ENCODE peak calls at places on chromosomes 11 and 22, in eight cellular contexts. One of them, this sample, is unnamed.

GRCh38 chr11:14974723-14975587 is 2.8 kb upstream of the CALCA start:
- DNase-seq in fibroblast of pulmonary artery: peak; percentile 40
- DNase-seq in fibroblast of villous mesenchyme: peak; percentile 20
- DNase-seq in DND-41: no peak
- DNase-seq in fibroblast of the aortic adventitia: peak; percentile 49
- DNase-seq in fibroblast of mammary gland: peak; percentile 47
- DNase-seq in SJSA1: no peak
- DNase-seq in psoas muscle: no peak
- DNase-seq in this sample: peak; percentile 24

GRCh38 chr22:43510226-43511070 is 98.6 kb downstream of the MPPED1 start:
- DNase-seq in DND-41: no peak
- DNase-seq in fibroblast of mammary gland: no peak
- DNase-seq in fibroblast of the aortic adventitia: no peak
- DNase-seq in fibroblast of pulmonary artery: no peak
- DNase-seq in SJSA1: no peak
- DNase-seq in psoas muscle: no peak
- DNase-seq in fibroblast of villous mesenchyme: no peak
- DNase-seq in this sample: no peak

GRCh38 chr22:32475428-32476010 is 908 bp downstream of the FBXO7 start:
- DNase-seq in fibroblast of mammary gland: no peak
- DNase-seq in fibroblast of villous mesenchyme: no peak
- DNase-seq in SJSA1: no peak
- DNase-seq in fibroblast of the aortic adventitia: peak; percentile 69
- DNase-seq in fibroblast of pulmonary artery: peak; percentile 68
- DNase-seq in DND-41: peak; percentile 44
- DNase-seq in psoas muscle: no peak
- DNase-seq in this sample: no peak

GRCh38 chr22:38732251-38732815 is 23.5 kb downstream of the SUN2 start:
- DNase-seq in DND-41: no peak
- DNase-seq in fibroblast of pulmonary artery: no peak
- DNase-seq in fibroblast of the aortic adventitia: no peak
- DNase-seq in SJSA1: peak; percentile 37
- DNase-seq in fibroblast of mammary gland: no peak
- DNase-seq in psoas muscle: peak; percentile 63
- DNase-seq in fibroblast of villous mesenchyme: no peak
- DNase-seq in this sample: no peak

GRCh38 chr22:27329471-27329870 is 472.1 kb downstream of the MN1 start:
- DNase-seq in SJSA1: no peak
- DNase-seq in fibroblast of mammary gland: no peak
- DNase-seq in fibroblast of the aortic adventitia: no peak
- DNase-seq in DND-41: no peak
- DNase-seq in psoas muscle: no peak
- DNase-seq in fibroblast of villous mesenchyme: no peak
- DNase-seq in fibroblast of pulmonary artery: no peak
- DNase-seq in this sample: no peak

GRCh38 chr11:120581317-120581716 is 69.8 kb downstream of the GRIK4 start:
- DNase-seq in fibroblast of pulmonary artery: no peak
- DNase-seq in SJSA1: no peak
- DNase-seq in fibroblast of villous mesenchyme: peak; percentile 6
- DNase-seq in psoas muscle: no peak
- DNase-seq in fibroblast of mammary gland: no peak
- DNase-seq in DND-41: no peak
- DNase-seq in fibroblast of the aortic adventitia: no peak
- DNase-seq in this sample: no peak

GRCh38 chr11:76756341-76756771 is 26.8 kb upstream of the TSKU start:
- DNase-seq in psoas muscle: no peak
- DNase-seq in fibroblast of villous mesenchyme: no peak
- DNase-seq in fibroblast of mammary gland: no peak
- DNase-seq in fibroblast of the aortic adventitia: no peak
- DNase-seq in DND-41: no peak
- DNase-seq in SJSA1: no peak
- DNase-seq in fibroblast of pulmonary artery: no peak
- DNase-seq in this sample: no peak

GRCh38 chr11:121451982-121452608 is at the start of gene SORL1:
- DNase-seq in DND-41: peak; percentile 78
- DNase-seq in psoas muscle: peak; percentile 78
- DNase-seq in fibroblast of villous mesenchyme: peak; percentile 47
- DNase-seq in SJSA1: peak; percentile 43
- DNase-seq in fibroblast of mammary gland: peak; percentile 23
- DNase-seq in fibroblast of pulmonary artery: peak; percentile 33
- DNase-seq in fibroblast of the aortic adventitia: peak; percentile 22
- DNase-seq in this sample: peak; percentile 60

GRCh38 chr22:48205790-48206189 is 1443.3 kb downstream of the TBC1D22A start:
- DNase-seq in DND-41: no peak
- DNase-seq in SJSA1: no peak
- DNase-seq in fibroblast of the aortic adventitia: no peak
- DNase-seq in psoas muscle: no peak
- DNase-seq in fibroblast of villous mesenchyme: no peak
- DNase-seq in fibroblast of mammary gland: no peak
- DNase-seq in fibroblast of pulmonary artery: no peak
- DNase-seq in this sample: no peak

GRCh38 chr22:23781533-23781932 is 5.2 kb upstream of the SMARCB1 start:
- DNase-seq in fibroblast of the aortic adventitia: peak; percentile 69
- DNase-seq in psoas muscle: peak; percentile 85
- DNase-seq in DND-41: no peak
- DNase-seq in SJSA1: peak; percentile 46
- DNase-seq in fibroblast of villous mesenchyme: peak; percentile 54
- DNase-seq in fibroblast of mammary gland: peak; percentile 60
- DNase-seq in fibroblast of pulmonary artery: no peak
- DNase-seq in this sample: no peak

GRCh38 chr11:31874631-31875191 is 63.6 kb upstream of the PAX6 start:
- DNase-seq in DND-41: no peak
- DNase-seq in SJSA1: no peak
- DNase-seq in fibroblast of pulmonary artery: no peak
- DNase-seq in fibroblast of villous mesenchyme: no peak
- DNase-seq in psoas muscle: no peak
- DNase-seq in fibroblast of the aortic adventitia: no peak
- DNase-seq in fibroblast of mammary gland: no peak
- DNase-seq in this sample: no peak

GRCh38 chr11:119486016-119486415 is 63.0 kb upstream of the THY1 start:
- DNase-seq in fibroblast of mammary gland: no peak
- DNase-seq in fibroblast of the aortic adventitia: no peak
- DNase-seq in psoas muscle: no peak
- DNase-seq in fibroblast of villous mesenchyme: no peak
- DNase-seq in fibroblast of pulmonary artery: no peak
- DNase-seq in SJSA1: no peak
- DNase-seq in DND-41: no peak
- DNase-seq in this sample: no peak

GRCh38 chr11:113725883-113726405 is 19.8 kb upstream of the TMPRSS5 start:
- DNase-seq in fibroblast of the aortic adventitia: no peak
- DNase-seq in DND-41: no peak
- DNase-seq in psoas muscle: no peak
- DNase-seq in fibroblast of villous mesenchyme: no peak
- DNase-seq in SJSA1: no peak
- DNase-seq in fibroblast of pulmonary artery: no peak
- DNase-seq in fibroblast of mammary gland: no peak
- DNase-seq in this sample: no peak

GRCh38 chr11:132263875-132264274 is 893.5 kb downstream of the NTM start:
- DNase-seq in fibroblast of pulmonary artery: no peak
- DNase-seq in SJSA1: no peak
- DNase-seq in fibroblast of the aortic adventitia: no peak
- DNase-seq in psoas muscle: no peak
- DNase-seq in fibroblast of mammary gland: no peak
- DNase-seq in fibroblast of villous mesenchyme: no peak
- DNase-seq in DND-41: no peak
- DNase-seq in this sample: no peak
- H3K4me3 ChIP-seq in fibroblast of pulmonary artery: no peak overlapping the region
- H3K4me3 ChIP-seq in SJSA1: no peak overlapping the region
- H3K4me3 ChIP-seq in fibroblast of the aortic adventitia: no peak overlapping the region
- H3K4me3 ChIP-seq in psoas muscle: no peak overlapping the region
- H3K4me3 ChIP-seq in fibroblast of mammary gland: no peak overlapping the region
- H3K4me3 ChIP-seq in fibroblast of villous mesenchyme: no peak overlapping the region
- H3K4me3 ChIP-seq in DND-41: no peak overlapping the region
- H3K4me3 ChIP-seq in this sample: no peak overlapping the region

GRCh38 chr11:61728940-61729219 is 23.6 kb upstream of the MYRF start:
- DNase-seq in SJSA1: no peak
- DNase-seq in fibroblast of villous mesenchyme: peak; percentile 26
- DNase-seq in fibroblast of mammary gland: peak; percentile 58
- DNase-seq in psoas muscle: no peak
- DNase-seq in fibroblast of pulmonary artery: peak; percentile 24
- DNase-seq in DND-41: no peak
- DNase-seq in fibroblast of the aortic adventitia: peak; percentile 30
- DNase-seq in this sample: no peak
- H3K4me3 ChIP-seq in SJSA1: no peak overlapping the region
- H3K4me3 ChIP-seq in fibroblast of villous mesenchyme: no peak overlapping the region
- H3K4me3 ChIP-seq in fibroblast of mammary gland: no peak overlapping the region
- H3K4me3 ChIP-seq in psoas muscle: no peak overlapping the region
- H3K4me3 ChIP-seq in fibroblast of pulmonary artery: no peak overlapping the region
- H3K4me3 ChIP-seq in DND-41: no peak overlapping the region
- H3K4me3 ChIP-seq in fibroblast of the aortic adventitia: no peak overlapping the region
- H3K4me3 ChIP-seq in this sample: no peak overlapping the region

DNA sequence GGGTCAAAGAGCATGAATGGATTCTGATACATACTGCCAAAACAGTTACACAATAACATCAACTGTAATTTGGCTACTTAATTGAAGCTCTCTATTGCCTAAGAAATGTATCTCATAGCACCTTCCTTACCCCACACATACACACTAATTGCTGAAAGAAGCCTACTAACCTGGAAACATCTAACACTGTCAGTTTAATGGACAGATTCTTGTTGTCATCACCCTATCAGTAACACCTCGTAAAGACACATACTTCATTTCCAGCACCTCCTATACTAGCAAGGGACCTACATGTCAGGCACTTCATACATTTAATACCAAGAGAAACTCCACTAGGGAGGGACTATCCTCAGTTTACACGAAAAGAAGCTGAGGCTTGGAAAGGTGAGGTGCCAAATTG is 9.9 kb downstream of the NAP1L4 start:
- DNase-seq in psoas muscle: no peak
- DNase-seq in fibroblast of pulmonary artery: no peak
- DNase-seq in SJSA1: no peak
- DNase-seq in fibroblast of mammary gland: no peak
- DNase-seq in DND-41: no peak
- DNase-seq in fibroblast of villous mesenchyme: peak; percentile 16
- DNase-seq in fibroblast of the aortic adventitia: no peak
- DNase-seq in this sample: no peak
- H3K4me3 ChIP-seq in psoas muscle: no peak overlapping the region
- H3K4me3 ChIP-seq in fibroblast of pulmonary artery: no peak overlapping the region
- H3K4me3 ChIP-seq in SJSA1: no peak overlapping the region
- H3K4me3 ChIP-seq in fibroblast of mammary gland: no peak overlapping the region
- H3K4me3 ChIP-seq in DND-41: no peak overlapping the region
- H3K4me3 ChIP-seq in fibroblast of villous mesenchyme: no peak overlapping the region
- H3K4me3 ChIP-seq in fibroblast of the aortic adventitia: no peak overlapping the region
- H3K4me3 ChIP-seq in this sample: no peak overlapping the region

GRCh38 chr11:69154211-69154913 is 1.4 kb upstream of the SMIM38 start:
- DNase-seq in fibroblast of the aortic adventitia: no peak
- DNase-seq in psoas muscle: no peak
- DNase-seq in fibroblast of mammary gland: no peak
- DNase-seq in SJSA1: no peak
- DNase-seq in fibroblast of villous mesenchyme: no peak
- DNase-seq in fibroblast of pulmonary artery: no peak
- DNase-seq in DND-41: no peak
- DNase-seq in this sample: no peak
- H3K4me3 ChIP-seq in fibroblast of the aortic adventitia: no peak overlapping the region
- H3K4me3 ChIP-seq in psoas muscle: no peak overlapping the region
- H3K4me3 ChIP-seq in fibroblast of mammary gland: no peak overlapping the region
- H3K4me3 ChIP-seq in SJSA1: no peak overlapping the region
- H3K4me3 ChIP-seq in fibroblast of villous mesenchyme: no peak overlapping the region
- H3K4me3 ChIP-seq in fibroblast of pulmonary artery: no peak overlapping the region
- H3K4me3 ChIP-seq in DND-41: no peak overlapping the region
- H3K4me3 ChIP-seq in this sample: no peak overlapping the region

DNA sequence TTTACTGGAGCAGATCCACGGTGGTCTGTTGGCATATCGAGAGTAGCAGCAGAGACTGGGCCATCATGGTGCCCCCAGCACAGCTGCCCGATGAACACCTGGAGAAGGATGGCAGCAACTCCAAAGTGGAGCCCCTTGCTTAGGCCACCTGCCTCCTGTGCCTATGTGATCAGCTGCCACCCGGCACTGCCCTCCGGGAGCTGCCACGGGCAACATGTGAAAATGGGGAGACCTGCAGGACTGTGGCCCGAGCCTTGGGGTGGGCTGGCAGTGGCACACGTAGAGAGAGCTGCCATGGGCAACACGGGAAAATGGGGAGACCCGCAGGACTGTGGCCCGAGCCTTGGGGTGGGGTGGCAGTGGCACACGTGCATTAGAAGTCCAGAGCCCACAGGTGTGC is 3.1 kb downstream of the FXYD2 start:
- DNase-seq in fibroblast of mammary gland: no peak
- DNase-seq in DND-41: no peak
- DNase-seq in fibroblast of the aortic adventitia: no peak
- DNase-seq in fibroblast of villous mesenchyme: no peak
- DNase-seq in fibroblast of pulmonary artery: no peak
- DNase-seq in SJSA1: no peak
- DNase-seq in psoas muscle: peak; percentile 42
- DNase-seq in this sample: no peak
- H3K4me3 ChIP-seq in fibroblast of mammary gland: no peak overlapping the region
- H3K4me3 ChIP-seq in DND-41: no peak overlapping the region
- H3K4me3 ChIP-seq in fibroblast of the aortic adventitia: no peak overlapping the region
- H3K4me3 ChIP-seq in fibroblast of villous mesenchyme: no peak overlapping the region
- H3K4me3 ChIP-seq in fibroblast of pulmonary artery: no peak overlapping the region
- H3K4me3 ChIP-seq in SJSA1: no peak overlapping the region
- H3K4me3 ChIP-seq in psoas muscle: no peak overlapping the region
- H3K4me3 ChIP-seq in this sample: no peak overlapping the region

This sample was measured in effector memory CD4-positive, alpha-beta T cell.